ENCODE peak calls at places on chromosomes 1 and 21, in four cellular contexts. H is HuH-7.5, F is astrocyte of the spinal cord, E is G401. N is an unnamed sample.
A peak's percentile ranks its signal among the peaks of the same experiment; 100 is the strongest.

GRCh38 chr1:116957646-116958045 is 43.9 kb upstream of the CD101 start:
- DNase-seq in H (no peak), F (no peak), E (no peak), N (no peak)

GRCh38 chr1:203199002-203199401 is 12.5 kb upstream of the CHI3L1 start:
- DNase-seq in H (no peak), F (no peak), E (no peak), N (no peak)

GRCh38 chr1:184189361-184189760 is 137.8 kb downstream of the TSEN15 start:
- DNase-seq in H (no peak), F (no peak), E (peak; percentile 92), N (peak; percentile 21)

GRCh38 chr1:20375563-20375962 is 84.9 kb downstream of the VWA5B1 start:
- DNase-seq in H (no peak), F (peak; percentile 31), E (no peak), N (no peak)

GRCh38 chr21:45801989-45802388 is 158.5 kb downstream of the PCBP3 start:
- DNase-seq in H (no peak), F (no peak), E (no peak), N (no peak)

GRCh38 chr1:206658264-206658980 is 23.1 kb downstream of the DYRK3 start:
- DNase-seq in H (peak; percentile 30), F (peak; percentile 27), E (no peak), N (no peak)

GRCh38 chr1:168360151-168360550 is 79.5 kb downstream of the TBX19 start:
- DNase-seq in H (no peak), F (no peak), E (no peak), N (peak; percentile 47)

GRCh38 chr1:6870571-6870970 is 85.3 kb downstream of the CAMTA1 start:
- DNase-seq in H (no peak), F (peak; percentile 40), E (no peak), N (peak; percentile 42)

GRCh38 chr1:4003846-4004505 is 103.9 kb upstream of the C1orf174 start:
- DNase-seq in H (no peak), F (no peak), E (no peak), N (no peak)

GRCh38 chr1:91689586-91690481 is 189.2 kb downstream of the CDC7 start:
- DNase-seq in H (no peak), F (no peak), E (no peak), N (no peak)

GRCh38 chr1:212229654-212230053 is 55.6 kb upstream of the PPP2R5A start:
- DNase-seq in H (no peak), F (no peak), E (no peak), N (no peak)

GRCh38 chr1:200165493-200166220 is 138.1 kb downstream of the NR5A2 start:
- DNase-seq in H (no peak), F (no peak), E (no peak), N (no peak)

GRCh38 chr1:51512611-51513010 is 6.5 kb downstream of the EPS15 start:
- DNase-seq in H (no peak), F (no peak), E (no peak), N (no peak)

GRCh38 chr1:21320410-21321107 is 30.3 kb upstream of the ECE1 start:
- DNase-seq in H (no peak), F (no peak), E (no peak), N (peak; percentile 25)

GRCh38 chr1:182803846-182804245 is 14.3 kb downstream of the NPL start:
- DNase-seq in H (no peak), F (no peak), E (no peak), N (no peak)

GRCh38 chr1:185338719-185339622 is 21.9 kb upstream of the IVNS1ABP start:
- DNase-seq in H (no peak), F (peak; percentile 48), E (no peak), N (no peak)

GRCh38 chr1:225866061-225866844 is 15.9 kb downstream of the TMEM63A start:
- DNase-seq in H (no peak), F (peak; percentile 83), E (no peak), N (peak; percentile 55)

GRCh38 chr1:20956272-20956671 is 169.2 kb upstream of the HP1BP3 start:
- DNase-seq in H (no peak), F (no peak), E (no peak), N (no peak)

GRCh38 chr21:33492571-33492970 is 1.1 kb upstream of the DNAJC28 start:
- DNase-seq in H (no peak), F (peak; percentile 5), E (no peak), N (no peak)

GRCh38 chr1:202029171-202029665 is 18.8 kb downstream of the ELF3 start:
- DNase-seq in H (no peak), F (peak; percentile 81), E (no peak), N (peak; percentile 89)

GRCh38 chr1:153510984-153511410 is 24.8 kb downstream of the S100A6 start:
- DNase-seq in H (peak; percentile 88), F (peak; percentile 76), E (peak; percentile 82), N (peak; percentile 71)

GRCh38 chr1:235650341-235651169 is 971 bp upstream of the GNG4 start:
- DNase-seq in H (peak; percentile 84), F (peak; percentile 3), E (peak; percentile 29), N (no peak)

GRCh38 chr21:45599146-45599581 is 44.4 kb upstream of the PCBP3 start:
- DNase-seq in H (no peak), F (no peak), E (no peak), N (no peak)

GRCh38 chr1:159170639-159171038 is 776 bp upstream of the CADM3 start:
- DNase-seq in H (no peak), F (no peak), E (no peak), N (no peak)

GRCh38 chr1:227257964-227258363 is 60.3 kb downstream of the CDC42BPA start:
- DNase-seq in H (no peak), F (no peak), E (no peak), N (no peak)

GRCh38 chr1:16978589-16979474 is 1.6 kb downstream of the MFAP2 start:
- DNase-seq in H (no peak), F (peak; percentile 95), E (no peak), N (peak; percentile 90)

GRCh38 chr1:81801834-81802531 is 1.2 kb downstream of the ADGRL2 start:
- DNase-seq in H (peak; percentile 22), F (peak; percentile 55), E (no peak), N (peak; percentile 60)

GRCh38 chr21:33441489-33442477 is 38.0 kb downstream of the TMEM50B start:
- DNase-seq in H (no peak), F (peak; percentile 75), E (no peak), N (peak; percentile 94)

GRCh38 chr1:20329793-20330542 is 39.3 kb downstream of the VWA5B1 start:
- DNase-seq in H (no peak), F (no peak), E (no peak), N (no peak)

GRCh38 chr1:5611855-5612254 is 380.4 kb downstream of the NPHP4 start:
- DNase-seq in H (no peak), F (no peak), E (no peak), N (no peak)

GRCh38 chr1:8315573-8316475 is 2.1 kb upstream of the SLC45A1 start:
- DNase-seq in H (peak; percentile 55), F (no peak), E (no peak), N (no peak)

GRCh38 chr21:41778974-41779600 is 12.2 kb upstream of the RIPK4 start:
- DNase-seq in H (no peak), F (no peak), E (no peak), N (no peak)

GRCh38 chr1:47207811-47208373 is 18.1 kb upstream of the PDZK1IP1 start:
- DNase-seq in H (no peak), F (no peak), E (no peak), N (no peak)

GRCh38 chr1:214402583-214403216 is 121.7 kb downstream of the SMYD2 start:
- DNase-seq in H (no peak), F (no peak), E (no peak), N (peak; percentile 38)

GRCh38 chr1:61076728-61077675 is 5.4 kb upstream of the NFIA start:
- DNase-seq in H (peak; percentile 56), F (peak; percentile 87), E (peak; percentile 89), N (peak; percentile 81)

GRCh38 chr1:37031871-37032270 is 2.4 kb downstream of the GRIK3 start:
- DNase-seq in H (no peak), F (no peak), E (no peak), N (no peak)